ENCODE peak calls at places on chromosomes 13 and 19, in eight cellular contexts. One of them, this sample, is unnamed.

GRCh38 chr13:112150352-112150751 is 83.4 kb downstream of the SOX1 start:
- DNase-seq in bronchial epithelial cell: no peak
- DNase-seq in Kasumi-1: no peak
- DNase-seq in LNCaP clone FGC: no peak
- DNase-seq in AG09319: no peak
- DNase-seq in HuH-7.5: no peak
- DNase-seq in HEK293T: no peak
- DNase-seq in activated naive CD8-positive, alpha-beta T cell treated with anti-CD3 and anti-CD28 coated beads, Interleukin-2, amount 50 U/mL, for 24 hours: no peak
- DNase-seq in this sample: no peak

GRCh38 chr13:76634431-76635191 is 251.6 kb downstream of the KCTD12 start:
- DNase-seq in Kasumi-1: no peak
- DNase-seq in LNCaP clone FGC: no peak
- DNase-seq in AG09319: no peak
- DNase-seq in bronchial epithelial cell: no peak
- DNase-seq in HuH-7.5: no peak
- DNase-seq in HEK293T: no peak
- DNase-seq in activated naive CD8-positive, alpha-beta T cell treated with anti-CD3 and anti-CD28 coated beads, Interleukin-2, amount 50 U/mL, for 24 hours: no peak
- DNase-seq in this sample: no peak

GRCh38 chr19:5613466-5613865 is 9.1 kb downstream of the SAFB2 start:
- DNase-seq in LNCaP clone FGC: no peak
- DNase-seq in bronchial epithelial cell: no peak
- DNase-seq in Kasumi-1: no peak
- DNase-seq in HEK293T: no peak
- DNase-seq in AG09319: no peak
- DNase-seq in HuH-7.5: no peak
- DNase-seq in activated naive CD8-positive, alpha-beta T cell treated with anti-CD3 and anti-CD28 coated beads, Interleukin-2, amount 50 U/mL, for 24 hours: no peak
- DNase-seq in this sample: no peak

GRCh38 chr13:73177017-73177416 is 118.2 kb downstream of the KLF5 start:
- DNase-seq in AG09319: no peak
- DNase-seq in bronchial epithelial cell: peak
- DNase-seq in activated naive CD8-positive, alpha-beta T cell treated with anti-CD3 and anti-CD28 coated beads, Interleukin-2, amount 50 U/mL, for 24 hours: no peak
- DNase-seq in LNCaP clone FGC: no peak
- DNase-seq in Kasumi-1: no peak
- DNase-seq in HEK293T: no peak
- DNase-seq in HuH-7.5: no peak
- DNase-seq in this sample: no peak

GRCh38 chr19:23799321-23799720 is 40.6 kb upstream of the ZNF681 start:
- DNase-seq in LNCaP clone FGC: no peak
- DNase-seq in Kasumi-1: no peak
- DNase-seq in activated naive CD8-positive, alpha-beta T cell treated with anti-CD3 and anti-CD28 coated beads, Interleukin-2, amount 50 U/mL, for 24 hours: peak
- DNase-seq in bronchial epithelial cell: no peak
- DNase-seq in HEK293T: no peak
- DNase-seq in AG09319: no peak
- DNase-seq in HuH-7.5: no peak
- DNase-seq in this sample: no peak

GRCh38 chr19:54792814-54793213 is 10.6 kb upstream of the KIR2DL4 start:
- DNase-seq in HEK293T: no peak
- DNase-seq in bronchial epithelial cell: no peak
- DNase-seq in Kasumi-1: peak
- DNase-seq in AG09319: no peak
- DNase-seq in HuH-7.5: no peak
- DNase-seq in LNCaP clone FGC: no peak
- DNase-seq in activated naive CD8-positive, alpha-beta T cell treated with anti-CD3 and anti-CD28 coated beads, Interleukin-2, amount 50 U/mL, for 24 hours: no peak
- DNase-seq in this sample: no peak

GRCh38 chr13:51397262-51397933 is 55.4 kb downstream of the INTS6 start:
- DNase-seq in Kasumi-1: no peak
- DNase-seq in LNCaP clone FGC: peak
- DNase-seq in HEK293T: peak
- DNase-seq in activated naive CD8-positive, alpha-beta T cell treated with anti-CD3 and anti-CD28 coated beads, Interleukin-2, amount 50 U/mL, for 24 hours: no peak
- DNase-seq in HuH-7.5: no peak
- DNase-seq in bronchial epithelial cell: no peak
- DNase-seq in AG09319: peak
- DNase-seq in this sample: no peak

GRCh38 chr19:23273022-23273593 is 22.9 kb upstream of the ZNF724 start:
- DNase-seq in LNCaP clone FGC: no peak
- DNase-seq in bronchial epithelial cell: no peak
- DNase-seq in activated naive CD8-positive, alpha-beta T cell treated with anti-CD3 and anti-CD28 coated beads, Interleukin-2, amount 50 U/mL, for 24 hours: no peak
- DNase-seq in HEK293T: no peak
- DNase-seq in Kasumi-1: no peak
- DNase-seq in AG09319: no peak
- DNase-seq in HuH-7.5: no peak
- DNase-seq in this sample: no peak

GRCh38 chr13:45511310-45512147 is 46.8 kb downstream of the COG3 start:
- DNase-seq in HuH-7.5: peak
- DNase-seq in bronchial epithelial cell: peak
- DNase-seq in AG09319: peak
- DNase-seq in activated naive CD8-positive, alpha-beta T cell treated with anti-CD3 and anti-CD28 coated beads, Interleukin-2, amount 50 U/mL, for 24 hours: no peak
- DNase-seq in LNCaP clone FGC: no peak
- DNase-seq in Kasumi-1: peak
- DNase-seq in HEK293T: peak
- DNase-seq in this sample: peak

GRCh38 chr19:3977242-3978143 is 6.6 kb upstream of the DAPK3 start:
- DNase-seq in activated naive CD8-positive, alpha-beta T cell treated with anti-CD3 and anti-CD28 coated beads, Interleukin-2, amount 50 U/mL, for 24 hours: no peak
- DNase-seq in bronchial epithelial cell: no peak
- DNase-seq in LNCaP clone FGC: no peak
- DNase-seq in Kasumi-1: no peak
- DNase-seq in HEK293T: no peak
- DNase-seq in HuH-7.5: no peak
- DNase-seq in AG09319: no peak
- DNase-seq in this sample: no peak

GRCh38 chr19:719081-719512 is 10.4 kb downstream of the PALM start:
- DNase-seq in HuH-7.5: peak
- DNase-seq in bronchial epithelial cell: no peak
- DNase-seq in AG09319: peak
- DNase-seq in Kasumi-1: no peak
- DNase-seq in HEK293T: no peak
- DNase-seq in LNCaP clone FGC: no peak
- DNase-seq in activated naive CD8-positive, alpha-beta T cell treated with anti-CD3 and anti-CD28 coated beads, Interleukin-2, amount 50 U/mL, for 24 hours: no peak
- DNase-seq in this sample: no peak

GRCh38 chr19:51472607-51473006 is 5.7 kb upstream of the CEACAM18 start:
- DNase-seq in AG09319: no peak
- DNase-seq in HuH-7.5: no peak
- DNase-seq in HEK293T: no peak
- DNase-seq in bronchial epithelial cell: no peak
- DNase-seq in LNCaP clone FGC: no peak
- DNase-seq in Kasumi-1: no peak
- DNase-seq in activated naive CD8-positive, alpha-beta T cell treated with anti-CD3 and anti-CD28 coated beads, Interleukin-2, amount 50 U/mL, for 24 hours: no peak
- DNase-seq in this sample: no peak

GRCh38 chr13:52164989-52165388 is 5.6 kb upstream of the NEK3 start:
- DNase-seq in Kasumi-1: no peak
- DNase-seq in AG09319: no peak
- DNase-seq in HuH-7.5: no peak
- DNase-seq in HEK293T: no peak
- DNase-seq in LNCaP clone FGC: no peak
- DNase-seq in bronchial epithelial cell: no peak
- DNase-seq in activated naive CD8-positive, alpha-beta T cell treated with anti-CD3 and anti-CD28 coated beads, Interleukin-2, amount 50 U/mL, for 24 hours: no peak
- DNase-seq in this sample: no peak

GRCh38 chr13:23744315-23744714 is 144.9 kb downstream of the MIPEP start:
- DNase-seq in bronchial epithelial cell: peak
- DNase-seq in HuH-7.5: no peak
- DNase-seq in activated naive CD8-positive, alpha-beta T cell treated with anti-CD3 and anti-CD28 coated beads, Interleukin-2, amount 50 U/mL, for 24 hours: no peak
- DNase-seq in HEK293T: no peak
- DNase-seq in AG09319: no peak
- DNase-seq in Kasumi-1: no peak
- DNase-seq in LNCaP clone FGC: no peak
- DNase-seq in this sample: peak

GRCh38 chr19:13103961-13104847 is 1.5 kb upstream of the LYL1 start:
- DNase-seq in LNCaP clone FGC: no peak
- DNase-seq in bronchial epithelial cell: no peak
- DNase-seq in HuH-7.5: no peak
- DNase-seq in Kasumi-1: peak
- DNase-seq in activated naive CD8-positive, alpha-beta T cell treated with anti-CD3 and anti-CD28 coated beads, Interleukin-2, amount 50 U/mL, for 24 hours: peak
- DNase-seq in HEK293T: peak
- DNase-seq in AG09319: no peak
- DNase-seq in this sample: peak